ENCODE peak calls at places on chromosomes 3 and 15, in five cellular contexts. One of them, this sample, is unnamed.

GRCh38 chr3:120983841-120984240 is 75.8 kb downstream of the STXBP5L start:
- DNase-seq in hippocampal formation: no peak
- DNase-seq in HT-29: no peak
- DNase-seq in AG20443: no peak
- DNase-seq in heart left ventricle: no peak
- DNase-seq in this sample: no peak

GRCh38 chr3:13189639-13190375 is 116.6 kb upstream of the IQSEC1 start:
- DNase-seq in hippocampal formation: no peak
- DNase-seq in AG20443: peak; percentile 74
- DNase-seq in HT-29: no peak
- DNase-seq in heart left ventricle: no peak
- DNase-seq in this sample: peak; percentile 71

GRCh38 chr3:13504161-13504831 is 24.2 kb downstream of the HDAC11 start:
- DNase-seq in hippocampal formation: no peak
- DNase-seq in AG20443: no peak
- DNase-seq in heart left ventricle: peak; percentile 20
- DNase-seq in HT-29: no peak
- DNase-seq in this sample: no peak

GRCh38 chr15:96130734-96131133 is 199.8 kb upstream of the NR2F2 start:
- DNase-seq in hippocampal formation: no peak
- DNase-seq in HT-29: no peak
- DNase-seq in heart left ventricle: no peak
- DNase-seq in AG20443: no peak
- DNase-seq in this sample: no peak

GRCh38 chr3:23455084-23455483 is 252.0 kb downstream of the UBE2E2 start:
- DNase-seq in HT-29: no peak
- DNase-seq in hippocampal formation: no peak
- DNase-seq in AG20443: peak; percentile 50
- DNase-seq in heart left ventricle: no peak
- DNase-seq in this sample: no peak

GRCh38 chr3:56347219-56347871 is 120.9 kb downstream of the ERC2 start:
- DNase-seq in heart left ventricle: no peak
- DNase-seq in HT-29: peak; percentile 9
- DNase-seq in AG20443: no peak
- DNase-seq in hippocampal formation: peak; percentile 50
- DNase-seq in this sample: peak; percentile 52

GRCh38 chr3:20055020-20055775 is 15.0 kb downstream of the KAT2B start:
- DNase-seq in HT-29: no peak
- DNase-seq in hippocampal formation: peak; percentile 31
- DNase-seq in heart left ventricle: no peak
- DNase-seq in AG20443: no peak
- DNase-seq in this sample: peak; percentile 62

GRCh38 chr3:153221748-153222162 is 59.7 kb downstream of the RAP2B start:
- DNase-seq in AG20443: peak; percentile 92
- DNase-seq in HT-29: peak; percentile 50
- DNase-seq in hippocampal formation: peak; percentile 41
- DNase-seq in heart left ventricle: peak; percentile 77
- DNase-seq in this sample: peak; percentile 93

GRCh38 chr3:16060945-16061344 is 113.5 kb upstream of the GALNT15 start:
- DNase-seq in AG20443: peak; percentile 87
- DNase-seq in heart left ventricle: no peak
- DNase-seq in HT-29: no peak
- DNase-seq in hippocampal formation: peak; percentile 32
- DNase-seq in this sample: no peak

GRCh38 chr3:184593201-184593922 is 31.8 kb downstream of the EPHB3 start:
- DNase-seq in HT-29: no peak
- DNase-seq in AG20443: peak; percentile 62
- DNase-seq in heart left ventricle: no peak
- DNase-seq in hippocampal formation: no peak
- DNase-seq in this sample: no peak

GRCh38 chr15:62502451-62502850 is 337.4 kb upstream of the C2CD4B start:
- DNase-seq in HT-29: no peak
- DNase-seq in hippocampal formation: no peak
- DNase-seq in heart left ventricle: no peak
- DNase-seq in AG20443: no peak
- DNase-seq in this sample: no peak

GRCh38 chr3:47385007-47385406 is 4.2 kb downstream of the PTPN23 start:
- DNase-seq in hippocampal formation: no peak
- DNase-seq in HT-29: no peak
- DNase-seq in heart left ventricle: no peak
- DNase-seq in AG20443: no peak
- DNase-seq in this sample: no peak

GRCh38 chr3:45464336-45464809 is 76.0 kb downstream of the LARS2 start:
- DNase-seq in HT-29: peak; percentile 4
- DNase-seq in hippocampal formation: no peak
- DNase-seq in AG20443: no peak
- DNase-seq in heart left ventricle: no peak
- DNase-seq in this sample: no peak

GRCh38 chr15:66720206-66721010 is 18.4 kb downstream of the SMAD6 start:
- DNase-seq in heart left ventricle: no peak
- DNase-seq in hippocampal formation: no peak
- DNase-seq in HT-29: no peak
- DNase-seq in AG20443: peak; percentile 88
- DNase-seq in this sample: peak; percentile 74

GRCh38 chr15:81480645-81481053 is 106.6 kb upstream of the TMC3 start:
- DNase-seq in HT-29: peak; percentile 86
- DNase-seq in heart left ventricle: peak; percentile 26
- DNase-seq in hippocampal formation: peak; percentile 60
- DNase-seq in AG20443: peak; percentile 48
- DNase-seq in this sample: no peak

GRCh38 chr3:180275176-180275575 is 238.4 kb upstream of the PEX5L start:
- DNase-seq in heart left ventricle: no peak
- DNase-seq in HT-29: no peak
- DNase-seq in AG20443: no peak
- DNase-seq in hippocampal formation: no peak
- DNase-seq in this sample: no peak

GRCh38 chr3:130838898-130839572 is 54.8 kb upstream of the ATP2C1 start:
- DNase-seq in HT-29: no peak
- DNase-seq in hippocampal formation: no peak
- DNase-seq in AG20443: no peak
- DNase-seq in heart left ventricle: no peak
- DNase-seq in this sample: no peak

GRCh38 chr3:136281966-136282554 is 31.9 kb downstream of the PCCB start:
- DNase-seq in heart left ventricle: no peak
- DNase-seq in hippocampal formation: no peak
- DNase-seq in AG20443: no peak
- DNase-seq in HT-29: no peak
- DNase-seq in this sample: no peak

GRCh38 chr3:32969656-32970055 is 18.2 kb downstream of the CCR4 start:
- DNase-seq in heart left ventricle: no peak
- DNase-seq in AG20443: no peak
- DNase-seq in HT-29: no peak
- DNase-seq in hippocampal formation: no peak
- DNase-seq in this sample: peak; percentile 1

GRCh38 chr3:112634786-112635541 is 6.0 kb downstream of the CCDC80 start:
- DNase-seq in hippocampal formation: no peak
- DNase-seq in AG20443: no peak
- DNase-seq in HT-29: no peak
- DNase-seq in heart left ventricle: no peak
- DNase-seq in this sample: no peak

GRCh38 chr3:145857956-145858355 is 303.0 kb downstream of the PLOD2 start:
- DNase-seq in HT-29: peak; percentile 21
- DNase-seq in heart left ventricle: no peak
- DNase-seq in hippocampal formation: no peak
- DNase-seq in AG20443: no peak
- DNase-seq in this sample: no peak

GRCh38 chr3:49120096-49120437 is 556 bp downstream of the USP19 start:
- DNase-seq in hippocampal formation: no peak
- DNase-seq in heart left ventricle: no peak
- DNase-seq in HT-29: no peak
- DNase-seq in AG20443: peak; percentile 13
- DNase-seq in this sample: no peak

GRCh38 chr3:193560870-193561269 is 6.2 kb upstream of the ATP13A4 start:
- DNase-seq in heart left ventricle: peak; percentile 48
- DNase-seq in hippocampal formation: no peak
- DNase-seq in HT-29: no peak
- DNase-seq in AG20443: no peak
- DNase-seq in this sample: no peak

GRCh38 chr3:81439088-81439487 is 322.4 kb downstream of the GBE1 start:
- DNase-seq in HT-29: no peak
- DNase-seq in hippocampal formation: no peak
- DNase-seq in AG20443: no peak
- DNase-seq in heart left ventricle: no peak
- DNase-seq in this sample: no peak

GRCh38 chr3:179108091-179108490 is 36.5 kb upstream of the ZMAT3 start:
- DNase-seq in AG20443: peak; percentile 40
- DNase-seq in HT-29: no peak
- DNase-seq in hippocampal formation: no peak
- DNase-seq in heart left ventricle: no peak
- DNase-seq in this sample: no peak

GRCh38 chr3:119234610-119235009 is 6.1 kb downstream of the B4GALT4 start:
- DNase-seq in HT-29: no peak
- DNase-seq in heart left ventricle: no peak
- DNase-seq in hippocampal formation: no peak
- DNase-seq in AG20443: no peak
- DNase-seq in this sample: no peak

GRCh38 chr3:73499787-73500186 is 125.0 kb downstream of the PDZRN3 start:
- DNase-seq in HT-29: no peak
- DNase-seq in heart left ventricle: no peak
- DNase-seq in AG20443: no peak
- DNase-seq in hippocampal formation: no peak
- DNase-seq in this sample: no peak

GRCh38 chr15:101000271-101000681 is 81.1 kb downstream of the LRRK1 start:
- DNase-seq in AG20443: peak; percentile 42
- DNase-seq in heart left ventricle: no peak
- DNase-seq in HT-29: no peak
- DNase-seq in hippocampal formation: no peak
- DNase-seq in this sample: no peak

GRCh38 chr3:195154793-195155535 is 116.0 kb downstream of the XXYLT1 start:
- DNase-seq in AG20443: peak; percentile 88
- DNase-seq in HT-29: peak; percentile 66
- DNase-seq in heart left ventricle: peak; percentile 91
- DNase-seq in hippocampal formation: no peak
- DNase-seq in this sample: no peak

GRCh38 chr3:48034000-48034516 is 17.8 kb upstream of the MAP4 start:
- DNase-seq in heart left ventricle: no peak
- DNase-seq in hippocampal formation: peak; percentile 41
- DNase-seq in AG20443: peak; percentile 73
- DNase-seq in HT-29: no peak
- DNase-seq in this sample: no peak

GRCh38 chr3:14902719-14903118 is 44.7 kb upstream of the NR2C2 start:
- DNase-seq in AG20443: peak; percentile 56
- DNase-seq in HT-29: no peak
- DNase-seq in heart left ventricle: peak; percentile 87
- DNase-seq in hippocampal formation: no peak
- DNase-seq in this sample: no peak

This sample was measured in activated CD8-positive, alpha-beta memory T cell treated with anti-CD3 and anti-CD28 coated beads, Interleukin-2, amount 10 ng/mL, durations not matched to agents 7 days and 5 days.